ENCODE peak calls at places on chromosomes 7 and 10, in four cellular contexts. One of them, this sample, is unnamed.
A peak's percentile ranks its signal among the peaks of the same experiment; 100 is the strongest.

GRCh38 chr10:5147255-5147980 is 37.5 kb downstream of the AKR1C8 start:
- DNase-seq in stimulated activated CD8-positive, alpha-beta memory T cell treated with anti-CD3 and anti-CD28 coated beads, Interleukin-4, amount 100 ng/mL, for 1 hour: no peak
- DNase-seq in activated naive CD8-positive, alpha-beta T cell treated with anti-CD3 and anti-CD28 coated beads for 36 hours: no peak
- DNase-seq in IMR-90: no peak
- DNase-seq in this sample: no peak

GRCh38 chr10:21021843-21022594 is 124.9 kb upstream of the NEBL start:
- DNase-seq in stimulated activated CD8-positive, alpha-beta memory T cell treated with anti-CD3 and anti-CD28 coated beads, Interleukin-4, amount 100 ng/mL, for 1 hour: no peak
- DNase-seq in activated naive CD8-positive, alpha-beta T cell treated with anti-CD3 and anti-CD28 coated beads for 36 hours: no peak
- DNase-seq in IMR-90: no peak
- DNase-seq in this sample: no peak

GRCh38 chr10:115129752-115130151 is 36.6 kb downstream of the ATRNL1 start:
- DNase-seq in stimulated activated CD8-positive, alpha-beta memory T cell treated with anti-CD3 and anti-CD28 coated beads, Interleukin-4, amount 100 ng/mL, for 1 hour: no peak
- DNase-seq in activated naive CD8-positive, alpha-beta T cell treated with anti-CD3 and anti-CD28 coated beads for 36 hours: no peak
- DNase-seq in IMR-90: peak; percentile 37
- DNase-seq in this sample: no peak

GRCh38 chr7:117323877-117324699 is 1.2 kb upstream of the WNT2 start:
- DNase-seq in stimulated activated CD8-positive, alpha-beta memory T cell treated with anti-CD3 and anti-CD28 coated beads, Interleukin-4, amount 100 ng/mL, for 1 hour: no peak
- DNase-seq in activated naive CD8-positive, alpha-beta T cell treated with anti-CD3 and anti-CD28 coated beads for 36 hours: no peak
- DNase-seq in IMR-90: peak; percentile 70
- DNase-seq in this sample: no peak

GRCh38 chr10:81838950-81839349 is 36.0 kb upstream of the NRG3 start:
- DNase-seq in stimulated activated CD8-positive, alpha-beta memory T cell treated with anti-CD3 and anti-CD28 coated beads, Interleukin-4, amount 100 ng/mL, for 1 hour: no peak
- DNase-seq in activated naive CD8-positive, alpha-beta T cell treated with anti-CD3 and anti-CD28 coated beads for 36 hours: no peak
- DNase-seq in IMR-90: no peak
- DNase-seq in this sample: no peak

GRCh38 chr10:75433216-75433615 is 1.8 kb downstream of the LRMDA start:
- DNase-seq in stimulated activated CD8-positive, alpha-beta memory T cell treated with anti-CD3 and anti-CD28 coated beads, Interleukin-4, amount 100 ng/mL, for 1 hour: no peak
- DNase-seq in activated naive CD8-positive, alpha-beta T cell treated with anti-CD3 and anti-CD28 coated beads for 36 hours: no peak
- DNase-seq in IMR-90: no peak
- DNase-seq in this sample: no peak

GRCh38 chr10:70652761-70653657 is 19.3 kb upstream of the ADAMTS14 start:
- DNase-seq in stimulated activated CD8-positive, alpha-beta memory T cell treated with anti-CD3 and anti-CD28 coated beads, Interleukin-4, amount 100 ng/mL, for 1 hour: no peak
- DNase-seq in activated naive CD8-positive, alpha-beta T cell treated with anti-CD3 and anti-CD28 coated beads for 36 hours: no peak
- DNase-seq in IMR-90: peak; percentile 98
- DNase-seq in this sample: no peak

GRCh38 chr10:32271617-32272016 is 75.3 kb downstream of the EPC1 start:
- DNase-seq in stimulated activated CD8-positive, alpha-beta memory T cell treated with anti-CD3 and anti-CD28 coated beads, Interleukin-4, amount 100 ng/mL, for 1 hour: no peak
- DNase-seq in activated naive CD8-positive, alpha-beta T cell treated with anti-CD3 and anti-CD28 coated beads for 36 hours: no peak
- DNase-seq in IMR-90: peak; percentile 64
- DNase-seq in this sample: no peak

GRCh38 chr7:45435846-45436245 is 138.3 kb upstream of the ADCY1 start:
- DNase-seq in stimulated activated CD8-positive, alpha-beta memory T cell treated with anti-CD3 and anti-CD28 coated beads, Interleukin-4, amount 100 ng/mL, for 1 hour: no peak
- DNase-seq in activated naive CD8-positive, alpha-beta T cell treated with anti-CD3 and anti-CD28 coated beads for 36 hours: no peak
- DNase-seq in IMR-90: peak; percentile 47
- DNase-seq in this sample: no peak

GRCh38 chr7:29920491-29920890 is 69.1 kb downstream of the SCRN1 start:
- DNase-seq in stimulated activated CD8-positive, alpha-beta memory T cell treated with anti-CD3 and anti-CD28 coated beads, Interleukin-4, amount 100 ng/mL, for 1 hour: no peak
- DNase-seq in activated naive CD8-positive, alpha-beta T cell treated with anti-CD3 and anti-CD28 coated beads for 36 hours: no peak
- DNase-seq in IMR-90: no peak
- DNase-seq in this sample: no peak

GRCh38 chr7:40747856-40748255 is 613.1 kb downstream of the SUGCT start:
- DNase-seq in stimulated activated CD8-positive, alpha-beta memory T cell treated with anti-CD3 and anti-CD28 coated beads, Interleukin-4, amount 100 ng/mL, for 1 hour: no peak
- DNase-seq in activated naive CD8-positive, alpha-beta T cell treated with anti-CD3 and anti-CD28 coated beads for 36 hours: no peak
- DNase-seq in IMR-90: peak; percentile 32
- DNase-seq in this sample: no peak

GRCh38 chr7:120023494-120024167 is 249.3 kb upstream of the KCND2 start:
- DNase-seq in stimulated activated CD8-positive, alpha-beta memory T cell treated with anti-CD3 and anti-CD28 coated beads, Interleukin-4, amount 100 ng/mL, for 1 hour: no peak
- DNase-seq in activated naive CD8-positive, alpha-beta T cell treated with anti-CD3 and anti-CD28 coated beads for 36 hours: no peak
- DNase-seq in IMR-90: peak; percentile 85
- DNase-seq in this sample: no peak

GRCh38 chr7:20509892-20510645 is 105.4 kb upstream of the ABCB5 start:
- DNase-seq in stimulated activated CD8-positive, alpha-beta memory T cell treated with anti-CD3 and anti-CD28 coated beads, Interleukin-4, amount 100 ng/mL, for 1 hour: no peak
- DNase-seq in activated naive CD8-positive, alpha-beta T cell treated with anti-CD3 and anti-CD28 coated beads for 36 hours: no peak
- DNase-seq in IMR-90: no peak
- DNase-seq in this sample: no peak

GRCh38 chr10:4354382-4354812 is 471.6 kb upstream of the AKR1E2 start:
- DNase-seq in stimulated activated CD8-positive, alpha-beta memory T cell treated with anti-CD3 and anti-CD28 coated beads, Interleukin-4, amount 100 ng/mL, for 1 hour: no peak
- DNase-seq in activated naive CD8-positive, alpha-beta T cell treated with anti-CD3 and anti-CD28 coated beads for 36 hours: no peak
- DNase-seq in IMR-90: peak; percentile 36
- DNase-seq in this sample: no peak

GRCh38 chr10:94219829-94220228 is 142.9 kb downstream of the NOC3L start:
- DNase-seq in stimulated activated CD8-positive, alpha-beta memory T cell treated with anti-CD3 and anti-CD28 coated beads, Interleukin-4, amount 100 ng/mL, for 1 hour: no peak
- DNase-seq in activated naive CD8-positive, alpha-beta T cell treated with anti-CD3 and anti-CD28 coated beads for 36 hours: no peak
- DNase-seq in IMR-90: peak; percentile 69
- DNase-seq in this sample: no peak

GRCh38 chr7:12729112-12729511 is 41.7 kb downstream of the ARL4A start:
- DNase-seq in stimulated activated CD8-positive, alpha-beta memory T cell treated with anti-CD3 and anti-CD28 coated beads, Interleukin-4, amount 100 ng/mL, for 1 hour: no peak
- DNase-seq in activated naive CD8-positive, alpha-beta T cell treated with anti-CD3 and anti-CD28 coated beads for 36 hours: no peak
- DNase-seq in IMR-90: peak; percentile 15
- DNase-seq in this sample: no peak

GRCh38 chr7:95843286-95843685 is 70.9 kb downstream of the DYNC1I1 start:
- DNase-seq in stimulated activated CD8-positive, alpha-beta memory T cell treated with anti-CD3 and anti-CD28 coated beads, Interleukin-4, amount 100 ng/mL, for 1 hour: no peak
- DNase-seq in activated naive CD8-positive, alpha-beta T cell treated with anti-CD3 and anti-CD28 coated beads for 36 hours: no peak
- DNase-seq in IMR-90: no peak
- DNase-seq in this sample: no peak

GRCh38 chr7:1939434-1940401 is 269.6 kb downstream of the ELFN1 start:
- DNase-seq in stimulated activated CD8-positive, alpha-beta memory T cell treated with anti-CD3 and anti-CD28 coated beads, Interleukin-4, amount 100 ng/mL, for 1 hour: no peak
- DNase-seq in activated naive CD8-positive, alpha-beta T cell treated with anti-CD3 and anti-CD28 coated beads for 36 hours: peak; percentile 32
- DNase-seq in IMR-90: no peak
- DNase-seq in this sample: no peak

GRCh38 chr10:5252177-5253037 is 55.8 kb downstream of the AKR1C4 start:
- DNase-seq in stimulated activated CD8-positive, alpha-beta memory T cell treated with anti-CD3 and anti-CD28 coated beads, Interleukin-4, amount 100 ng/mL, for 1 hour: no peak
- DNase-seq in activated naive CD8-positive, alpha-beta T cell treated with anti-CD3 and anti-CD28 coated beads for 36 hours: no peak
- DNase-seq in IMR-90: peak; percentile 22
- DNase-seq in this sample: no peak